ENCODE peak calls at places on chromosome 17, in six cellular contexts. J, T, D, E, B and V are unnamed samples.

GRCh38 chr17:39576187-39576586 is 31.5 kb downstream of the NEUROD2 start:
- DNase-seq in J (no peak), T (no peak), D (peak; percentile 18), E (no peak), B (no peak), V (no peak)

GRCh38 chr17:76051071-76051467 is 21.2 kb downstream of the SRP68 start:
- DNase-seq in J (no peak), T (no peak), D (no peak), E (no peak), B (no peak), V (no peak)

GRCh38 chr17:6377906-6378305 is 57.0 kb downstream of the AIPL1 start:
- DNase-seq in J (no peak), T (no peak), D (no peak), E (no peak), B (no peak), V (no peak)

GRCh38 chr17:81248649-81249048 is 9.5 kb downstream of the NDUFAF8 start:
- DNase-seq in J (no peak), T (no peak), D (no peak), E (no peak), B (no peak), V (no peak)

GRCh38 chr17:32285770-32286517 is 20.3 kb downstream of the RHBDL3 start:
- DNase-seq in J (no peak), T (no peak), D (no peak), E (no peak), B (no peak), V (no peak)

GRCh38 chr17:82325286-82326180 is 8.0 kb downstream of the SECTM1 start:
- DNase-seq in J (no peak), T (no peak), D (no peak), E (no peak), B (no peak), V (no peak)

GRCh38 chr17:1124238-1124699 is 55.5 kb downstream of the ABR start:
- DNase-seq in J (no peak), T (no peak), D (no peak), E (no peak), B (no peak), V (no peak)

GRCh38 chr17:33778505-33779398 is 476.3 kb upstream of the CCL2 start:
- DNase-seq in J (no peak), T (peak; percentile 11), D (peak; percentile 62), E (no peak), B (peak; percentile 16), V (peak; percentile 3)